ENCODE peak calls at places on chromosomes 1 and 21, in nine cellular contexts. A, G, X, C, Y, H, O, Z and U are unnamed samples.

GRCh38 chr1:29445330-29445729 is 209.0 kb downstream of the PTPRU start:
- DNase-seq in A (no peak), G (no peak), X (no peak), C (no peak), Y (no peak), H (no peak), O (peak), Z (no peak), U (no peak)

GRCh38 chr1:162904579-162904978 is 43.6 kb upstream of the CCDC190 start:
- DNase-seq in A (no peak), G (no peak), X (no peak), C (no peak), Y (no peak), H (no peak), O (no peak), Z (no peak), U (no peak)

GRCh38 chr1:39087109-39087834 is 61.1 kb downstream of the NDUFS5 start:
- DNase-seq in A (no peak), G (no peak), X (no peak), C (no peak), Y (no peak), H (peak), O (no peak), Z (no peak), U (no peak)

GRCh38 chr1:48530727-48531351 is 58.8 kb upstream of the SPATA6 start:
- DNase-seq in A (peak), G (peak), X (no peak), C (peak), Y (peak), H (no peak), O (no peak), Z (peak), U (peak)

GRCh38 chr1:58848818-58849411 is 65.1 kb upstream of the JUN start:
- DNase-seq in A (peak), G (peak), X (peak), C (peak), Y (peak), H (peak), O (no peak), Z (no peak), U (peak)

GRCh38 chr1:193479187-193479586 is 292.8 kb upstream of the B3GALT2 start:
- DNase-seq in A (no peak), G (no peak), X (peak), C (no peak), Y (peak), H (no peak), O (peak), Z (peak), U (peak)

GRCh38 chr1:15362096-15362736 is 47.5 kb upstream of the EFHD2 start:
- DNase-seq in A (no peak), G (no peak), X (no peak), C (no peak), Y (no peak), H (no peak), O (no peak), Z (no peak), U (no peak)

GRCh38 chr1:5647226-5647625 is 345.0 kb downstream of the NPHP4 start:
- DNase-seq in A (no peak), G (no peak), X (no peak), C (no peak), Y (peak), H (no peak), O (no peak), Z (no peak), U (no peak)

GRCh38 chr21:45289655-45290515 is 2.2 kb upstream of the POFUT2 start:
- DNase-seq in A (peak), G (no peak), X (peak), C (peak), Y (peak), H (no peak), O (no peak), Z (no peak), U (no peak)

GRCh38 chr1:243499248-243499647 is 243.4 kb downstream of the SDCCAG8 start:
- DNase-seq in A (no peak), G (no peak), X (no peak), C (no peak), Y (no peak), H (no peak), O (no peak), Z (no peak), U (no peak)

GRCh38 chr1:92820024-92820423 is 11.8 kb upstream of the RPL5 start:
- DNase-seq in A (peak), G (no peak), X (no peak), C (no peak), Y (no peak), H (no peak), O (no peak), Z (no peak), U (no peak)

GRCh38 chr1:145991799-145992412 is 4.5 kb downstream of the TXNIP start:
- DNase-seq in A (no peak), G (no peak), X (no peak), C (no peak), Y (peak), H (peak), O (no peak), Z (peak), U (no peak)
- TF ChIP-seq POLR2AphosphoS5 in A (peak), G (no peak), X (peak), C (no peak), Y (peak), H (peak), O (no peak), Z (peak), U (no peak)

DNA sequence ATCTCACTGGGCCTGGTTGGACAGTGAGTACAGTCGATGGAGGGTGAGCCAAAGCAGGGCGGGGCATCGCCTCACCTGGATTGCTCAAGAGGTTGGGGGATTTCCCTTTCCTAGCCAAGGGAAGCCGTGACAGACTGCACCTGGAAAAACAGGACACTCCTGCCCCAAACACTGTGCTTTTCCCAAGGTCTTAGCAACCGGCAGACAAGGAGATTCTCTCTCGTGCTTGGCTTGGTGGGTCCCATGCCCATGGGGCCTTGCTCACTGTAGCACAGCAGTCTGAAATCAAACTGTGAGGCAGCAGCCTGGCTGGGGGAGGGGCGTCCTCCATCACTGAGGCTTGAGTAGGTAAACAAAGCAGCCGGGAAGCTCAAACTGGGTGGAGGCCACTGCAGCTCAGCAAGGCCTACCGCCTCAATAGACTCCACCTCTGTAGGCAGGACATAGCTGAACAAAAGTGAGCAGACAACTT is 11.3 kb downstream of the C1orf105 start:
- DNase-seq in A (peak), G (no peak), X (peak), C (no peak), Y (peak), H (no peak), O (no peak), Z (no peak), U (peak)
- TF ChIP-seq POLR2AphosphoS5 in A (no peak), G (no peak), X (no peak), C (no peak), Y (no peak), H (no peak), O (no peak), Z (no peak), U (no peak)

DNA sequence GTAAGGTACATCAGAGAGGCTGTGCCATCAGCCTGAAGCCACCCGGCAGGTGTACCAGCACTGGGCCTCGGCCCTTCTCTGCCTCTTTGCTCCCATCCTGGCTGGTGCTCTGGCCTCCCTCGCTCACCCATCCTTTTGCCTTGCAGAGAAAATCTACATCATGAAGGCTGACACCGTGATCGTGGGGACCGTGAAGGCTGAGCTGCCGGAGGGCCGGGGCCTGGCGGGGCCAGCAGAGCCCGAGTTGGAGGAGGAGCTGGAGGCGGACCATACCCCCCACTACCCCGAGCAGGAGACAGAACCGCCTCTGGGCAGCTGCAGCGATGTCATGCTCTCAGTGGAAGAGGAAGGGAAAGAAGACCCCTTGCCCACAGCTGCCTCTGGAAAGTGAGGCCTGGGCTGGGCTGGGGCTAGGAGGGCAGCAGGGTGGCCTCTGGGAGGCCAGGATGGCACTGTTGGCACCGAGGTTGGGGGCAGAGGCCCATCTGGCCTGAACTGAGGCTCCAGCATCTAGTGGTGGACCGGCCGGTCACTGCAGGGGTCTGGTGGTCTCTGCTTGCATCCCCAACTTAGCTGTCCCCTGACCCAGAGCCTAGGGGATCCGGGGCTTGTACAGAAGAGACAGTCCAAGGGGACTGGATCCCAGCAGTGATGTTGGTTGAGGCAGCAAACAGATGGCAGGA is 24.5 kb upstream of the TNFRSF1B start:
- DNase-seq in A (no peak), G (no peak), X (no peak), C (no peak), Y (no peak), H (no peak), O (peak), Z (no peak), U (no peak)
- TF ChIP-seq POLR2AphosphoS5 in A (no peak), G (no peak), X (no peak), C (no peak), Y (no peak), H (no peak), O (no peak), Z (no peak), U (no peak)

DNA sequence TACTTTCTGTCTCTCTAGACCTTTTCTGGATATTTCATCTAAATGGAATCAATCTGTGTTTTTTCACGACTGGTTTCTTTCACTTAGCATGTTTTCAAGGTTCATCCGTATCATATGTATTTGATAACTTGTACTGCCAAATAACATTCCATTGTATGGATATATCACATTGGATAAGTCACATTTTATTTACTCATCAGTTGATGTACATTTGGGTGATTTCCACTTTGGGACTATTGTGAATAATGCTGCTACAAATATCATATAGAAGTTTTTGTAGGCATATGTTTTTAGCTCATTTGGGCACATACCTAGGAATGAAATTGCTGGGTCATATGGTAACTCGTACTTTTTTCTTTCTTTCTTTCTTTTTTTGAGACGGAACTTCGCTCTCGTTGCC is 6.7 kb downstream of the HMGN2 start:
- DNase-seq in A (no peak), G (no peak), X (no peak), C (no peak), Y (no peak), H (no peak), O (no peak), Z (no peak), U (no peak)
- TF ChIP-seq POLR2AphosphoS5 in A (no peak), G (peak), X (no peak), C (no peak), Y (no peak), H (no peak), O (no peak), Z (no peak), U (no peak)